ENCODE peak calls at places on chromosome 3, in six cellular contexts. T is stimulated activated CD8-positive, alpha-beta memory T cell treated with anti-CD3 and anti-CD28 coated beads, Interleukin-15, amount 100 ng/mL, for 4 hours; Y is neuronal stem cell; Q is skeletal muscle cell; K is LoVo; E is A549. N is an unnamed sample.

GRCh38 chr3:88412346-88412745 is 262.6 kb downstream of the C3orf38 start:
- DNase-seq in T (no peak), Y (no peak), Q (no peak), K (no peak), E (no peak), N (no peak)

GRCh38 chr3:72011495-72011894 is 226.5 kb upstream of the PROK2 start:
- DNase-seq in T (no peak), Y (no peak), Q (peak; percentile 85), K (no peak), E (no peak), N (no peak)

GRCh38 chr3:45771831-45772230 is 24.5 kb downstream of the SLC6A20 start:
- DNase-seq in T (no peak), Y (no peak), Q (no peak), K (no peak), E (no peak), N (no peak)

GRCh38 chr3:29695201-29695904 is 414.5 kb downstream of the RBMS3 start:
- DNase-seq in T (no peak), Y (no peak), Q (peak; percentile 91), K (no peak), E (no peak), N (no peak)

GRCh38 chr3:51659942-51660341 is 11.1 kb upstream of the TEX264 start:
- DNase-seq in T (no peak), Y (no peak), Q (no peak), K (no peak), E (no peak), N (no peak)

GRCh38 chr3:3189102-3189727 is 9.7 kb upstream of the CRBN start:
- DNase-seq in T (no peak), Y (no peak), Q (no peak), K (no peak), E (no peak), N (no peak)

GRCh38 chr3:193140381-193140780 is 100.6 kb upstream of the PLAAT1 start:
- DNase-seq in T (no peak), Y (no peak), Q (peak; percentile 13), K (no peak), E (no peak), N (no peak)

GRCh38 chr3:72043212-72044133 is 258.5 kb upstream of the PROK2 start:
- DNase-seq in T (no peak), Y (no peak), Q (peak; percentile 12), K (no peak), E (no peak), N (no peak)

GRCh38 chr3:42533161-42533897 is 30.9 kb downstream of the VIPR1 start:
- DNase-seq in T (no peak), Y (no peak), Q (no peak), K (no peak), E (no peak), N (no peak)

GRCh38 chr3:39219702-39220101 is 27.3 kb upstream of the XIRP1 start:
- DNase-seq in T (no peak), Y (no peak), Q (no peak), K (no peak), E (no peak), N (no peak)

GRCh38 chr3:13338231-13338630 is 81.9 kb downstream of the NUP210 start:
- DNase-seq in T (no peak), Y (no peak), Q (no peak), K (no peak), E (no peak), N (no peak)

GRCh38 chr3:46993292-46993691 is 13.8 kb downstream of the NBEAL2 start:
- DNase-seq in T (no peak), Y (no peak), Q (no peak), K (no peak), E (no peak), N (no peak)

GRCh38 chr3:153439780-153440179 is 277.8 kb downstream of the RAP2B start:
- DNase-seq in T (no peak), Y (no peak), Q (no peak), K (no peak), E (no peak), N (no peak)

GRCh38 chr3:94612631-94613030 is 549.8 kb downstream of the NSUN3 start:
- DNase-seq in T (no peak), Y (no peak), Q (no peak), K (no peak), E (no peak), N (no peak)

GRCh38 chr3:52153389-52154096 is 680 bp downstream of the POC1A start:
- DNase-seq in T (no peak), Y (no peak), Q (no peak), K (peak; percentile 26), E (peak; percentile 25), N (peak; percentile 47)

GRCh38 chr3:184761120-184761841 is 49.4 kb upstream of the MAGEF1 start:
- DNase-seq in T (no peak), Y (no peak), Q (peak; percentile 65), K (no peak), E (no peak), N (no peak)

GRCh38 chr3:149449799-149450198 is 24.7 kb upstream of the TM4SF4 start:
- DNase-seq in T (no peak), Y (no peak), Q (no peak), K (peak; percentile 21), E (no peak), N (peak; percentile 25)